ENCODE peak calls at places on chromosomes 6 and 20, in eight cellular contexts. J is SJSA1; T is astrocyte of the spinal cord; F is GM12865; A is LHCN-M2; H is activated CD4-positive, alpha-beta T cell treated with anti-CD3 and anti-CD28 coated beads, Interleukin-2, amount 50 U/mL, for 1 hour; Q is ovary; N is CD4-positive, alpha-beta T cell. Y is an unnamed sample.

GRCh38 chr6:15769471-15770088 is 106.8 kb upstream of the DTNBP1 start:
- DNase-seq in J (peak), T (no peak), F (no peak), A (peak), H (no peak), Q (no peak), N (no peak), Y (no peak)

GRCh38 chr6:124870611-124871201 is 91.5 kb upstream of the RNF217 start:
- DNase-seq in J (peak), T (peak), F (no peak), A (peak), H (no peak), Q (no peak), N (no peak), Y (no peak)

GRCh38 chr20:39105551-39105950 is 143.4 kb downstream of the DHX35 start:
- DNase-seq in J (no peak), T (no peak), F (peak), A (no peak), H (no peak), Q (no peak), N (no peak), Y (no peak)

GRCh38 chr20:18679020-18679419 is 91.2 kb downstream of the DTD1 start:
- DNase-seq in J (no peak), T (peak), F (peak), A (peak), H (no peak), Q (no peak), N (no peak), Y (peak)

GRCh38 chr6:167153523-167153959 is 4.2 kb downstream of the GPR31 start:
- DNase-seq in J (peak), T (peak), F (peak), A (peak), H (no peak), Q (no peak), N (no peak), Y (no peak)

GRCh38 chr20:47204746-47205122 is 151.8 kb downstream of the ZMYND8 start:
- DNase-seq in J (no peak), T (no peak), F (no peak), A (no peak), H (no peak), Q (no peak), N (no peak), Y (no peak)

GRCh38 chr6:135909737-135910387 is 58.4 kb downstream of the PDE7B start:
- DNase-seq in J (no peak), T (peak), F (peak), A (peak), H (peak), Q (peak), N (peak), Y (peak)

GRCh38 chr6:41021832-41022231 is 17.2 kb downstream of the UNC5CL start:
- DNase-seq in J (peak), T (peak), F (no peak), A (peak), H (no peak), Q (peak), N (no peak), Y (peak)

GRCh38 chr6:106894978-106895702 is 79.4 kb downstream of the CD24 start:
- DNase-seq in J (no peak), T (peak), F (peak), A (peak), H (no peak), Q (no peak), N (no peak), Y (peak)

GRCh38 chr6:41713650-41714291 is 21.6 kb downstream of the TFEB start:
- DNase-seq in J (no peak), T (no peak), F (peak), A (peak), H (no peak), Q (no peak), N (no peak), Y (no peak)

GRCh38 chr6:144007779-144008500 is at the start of gene PLAGL1:
- DNase-seq in J (peak), T (peak), F (peak), A (peak), H (no peak), Q (peak), N (no peak), Y (peak)

GRCh38 chr6:158399040-158399700 is 86.9 kb downstream of the TULP4 start:
- DNase-seq in J (no peak), T (no peak), F (no peak), A (no peak), H (no peak), Q (no peak), N (no peak), Y (no peak)

GRCh38 chr20:48986899-48987298 is 59.2 kb upstream of the CSE1L start:
- DNase-seq in J (no peak), T (no peak), F (no peak), A (no peak), H (no peak), Q (no peak), N (no peak), Y (peak)

GRCh38 chr6:21730533-21730932 is 137.0 kb downstream of the SOX4 start:
- DNase-seq in J (no peak), T (no peak), F (no peak), A (no peak), H (no peak), Q (no peak), N (no peak), Y (no peak)

GRCh38 chr20:63930971-63931553 is 25.2 kb downstream of the UCKL1 start:
- DNase-seq in J (no peak), T (no peak), F (no peak), A (no peak), H (no peak), Q (no peak), N (no peak), Y (no peak)

GRCh38 chr6:139568956-139569538 is 194.6 kb upstream of the CITED2 start:
- DNase-seq in J (no peak), T (peak), F (no peak), A (peak), H (no peak), Q (no peak), N (no peak), Y (no peak)

GRCh38 chr20:46021361-46022359 is 7.4 kb upstream of the SLC12A5 start:
- DNase-seq in J (no peak), T (no peak), F (peak), A (no peak), H (peak), Q (no peak), N (no peak), Y (peak)

GRCh38 chr6:116665464-116665863 is 3.1 kb downstream of the ZUP1 start:
- DNase-seq in J (no peak), T (no peak), F (no peak), A (no peak), H (no peak), Q (no peak), N (no peak), Y (no peak)

Y was measured in NCI-H2081.